ENCODE peak calls at places on chromosomes 6 and 20, in five cellular contexts. One of them, this sample, is unnamed. For H3K9me3, the result is how much of the 10 kb centered on the place peaks cover.

GRCh38 chr20:47576516-47577033 is 74.9 kb downstream of the NCOA3 start:
- DNase-seq in T-helper 17 cell: no peak
- DNase-seq in fibroblast of lung: peak
- DNase-seq in heart right ventricle: peak
- DNase-seq in psoas muscle: no peak
- DNase-seq in this sample: no peak

GRCh38 chr6:45148711-45149341 is 179.3 kb upstream of the RUNX2 start:
- DNase-seq in T-helper 17 cell: no peak
- DNase-seq in heart right ventricle: no peak
- DNase-seq in psoas muscle: no peak
- DNase-seq in fibroblast of lung: peak
- DNase-seq in this sample: no peak

GRCh38 chr20:7193681-7194080 is 426.2 kb downstream of the BMP2 start:
- DNase-seq in fibroblast of lung: no peak
- DNase-seq in psoas muscle: no peak
- DNase-seq in T-helper 17 cell: no peak
- DNase-seq in heart right ventricle: no peak
- DNase-seq in this sample: no peak

GRCh38 chr20:55500130-55500529 is 505.2 kb downstream of the CBLN4 start:
- DNase-seq in psoas muscle: no peak
- DNase-seq in fibroblast of lung: no peak
- DNase-seq in heart right ventricle: no peak
- DNase-seq in T-helper 17 cell: no peak
- DNase-seq in this sample: no peak

GRCh38 chr6:16700202-16700997 is 60.9 kb downstream of the ATXN1 start:
- DNase-seq in fibroblast of lung: no peak
- DNase-seq in heart right ventricle: no peak
- DNase-seq in psoas muscle: no peak
- DNase-seq in T-helper 17 cell: peak
- DNase-seq in this sample: no peak

GRCh38 chr6:45930419-45931059 is 85.1 kb downstream of the CLIC5 start:
- DNase-seq in T-helper 17 cell: peak
- DNase-seq in fibroblast of lung: peak
- DNase-seq in heart right ventricle: peak
- DNase-seq in psoas muscle: peak
- DNase-seq in this sample: peak

GRCh38 chr20:10603971-10604864 is 69.6 kb downstream of the JAG1 start:
- DNase-seq in fibroblast of lung: peak
- DNase-seq in T-helper 17 cell: no peak
- DNase-seq in psoas muscle: peak
- DNase-seq in heart right ventricle: peak
- DNase-seq in this sample: peak

GRCh38 chr6:149318581-149319286 is 1.2 kb downstream of the TAB2 start:
- DNase-seq in heart right ventricle: no peak
- DNase-seq in psoas muscle: no peak
- DNase-seq in T-helper 17 cell: no peak
- DNase-seq in fibroblast of lung: no peak
- DNase-seq in this sample: no peak

GRCh38 chr6:106451419-106451818 is 90.9 kb downstream of the CRYBG1 start:
- DNase-seq in psoas muscle: no peak
- DNase-seq in T-helper 17 cell: no peak
- DNase-seq in fibroblast of lung: no peak
- DNase-seq in heart right ventricle: no peak
- DNase-seq in this sample: no peak

GRCh38 chr20:48957521-48957920 is 36.0 kb downstream of the ARFGEF2 start:
- DNase-seq in psoas muscle: no peak
- DNase-seq in heart right ventricle: no peak
- DNase-seq in fibroblast of lung: no peak
- DNase-seq in T-helper 17 cell: no peak
- DNase-seq in this sample: no peak

GRCh38 chr20:41261790-41262717 is 55.5 kb downstream of the ZHX3 start:
- DNase-seq in psoas muscle: no peak
- DNase-seq in heart right ventricle: no peak
- DNase-seq in T-helper 17 cell: no peak
- DNase-seq in fibroblast of lung: no peak
- DNase-seq in this sample: no peak

GRCh38 chr20:59756241-59756640 is 151.9 kb downstream of the PHACTR3 start:
- DNase-seq in psoas muscle: no peak
- DNase-seq in heart right ventricle: no peak
- DNase-seq in T-helper 17 cell: no peak
- DNase-seq in fibroblast of lung: no peak
- DNase-seq in this sample: no peak

GRCh38 chr6:62623851-62624532 is 338.0 kb upstream of the KHDRBS2 start:
- DNase-seq in heart right ventricle: no peak
- DNase-seq in T-helper 17 cell: no peak
- DNase-seq in psoas muscle: no peak
- DNase-seq in fibroblast of lung: no peak
- DNase-seq in this sample: no peak

GRCh38 chr6:160029525-160029924 is 60.6 kb downstream of the IGF2R start:
- DNase-seq in heart right ventricle: no peak
- DNase-seq in fibroblast of lung: no peak
- DNase-seq in psoas muscle: no peak
- DNase-seq in T-helper 17 cell: no peak
- DNase-seq in this sample: no peak

GRCh38 chr6:88964509-88964908 is 1.1 kb upstream of the RNGTT start:
- DNase-seq in psoas muscle: no peak
- DNase-seq in heart right ventricle: no peak
- DNase-seq in T-helper 17 cell: no peak
- DNase-seq in fibroblast of lung: no peak
- DNase-seq in this sample: no peak
- H3K9me3 ChIP-seq in psoas muscle: under half
- H3K9me3 ChIP-seq in heart right ventricle: under half
- H3K9me3 ChIP-seq in T-helper 17 cell: under half
- H3K9me3 ChIP-seq in fibroblast of lung: under half
- H3K9me3 ChIP-seq in this sample: under half

GRCh38 chr6:367891-368630 is 23.5 kb upstream of the IRF4 start:
- DNase-seq in heart right ventricle: no peak
- DNase-seq in T-helper 17 cell: no peak
- DNase-seq in psoas muscle: no peak
- DNase-seq in fibroblast of lung: no peak
- DNase-seq in this sample: peak

GRCh38 chr6:365835-366234 is 25.7 kb upstream of the IRF4 start:
- DNase-seq in T-helper 17 cell: no peak
- DNase-seq in fibroblast of lung: no peak
- DNase-seq in psoas muscle: no peak
- DNase-seq in heart right ventricle: no peak
- DNase-seq in this sample: peak

GRCh38 chr6:364609-365540 is 26.7 kb upstream of the IRF4 start:
- DNase-seq in psoas muscle: no peak
- DNase-seq in fibroblast of lung: no peak
- DNase-seq in T-helper 17 cell: no peak
- DNase-seq in heart right ventricle: no peak
- DNase-seq in this sample: peak

GRCh38 chr6:366972-367794 is 24.4 kb upstream of the IRF4 start:
- DNase-seq in fibroblast of lung: no peak
- DNase-seq in T-helper 17 cell: no peak
- DNase-seq in psoas muscle: no peak
- DNase-seq in heart right ventricle: no peak
- DNase-seq in this sample: peak

DNA sequence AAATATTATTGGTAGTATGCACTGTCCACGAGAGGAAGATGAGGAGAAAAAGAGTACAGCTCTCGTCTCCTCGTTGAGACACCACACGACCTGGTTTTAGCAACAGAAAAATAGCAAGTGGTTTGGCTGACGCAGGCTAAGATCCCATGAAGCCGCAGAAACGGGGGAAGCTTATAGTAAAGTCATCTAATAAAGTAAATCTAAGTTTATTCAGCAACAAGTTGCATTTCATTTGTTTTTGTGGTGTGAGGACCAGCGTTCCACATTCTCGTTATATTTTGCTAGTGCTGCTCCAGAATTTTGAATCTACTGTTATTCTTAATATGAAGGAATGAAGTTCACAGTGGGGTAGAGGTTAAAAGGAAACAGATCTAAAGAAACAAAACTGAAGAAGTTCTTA is 25.2 kb upstream of the IRF4 start:
- DNase-seq in heart right ventricle: no peak
- DNase-seq in psoas muscle: no peak
- DNase-seq in fibroblast of lung: no peak
- DNase-seq in T-helper 17 cell: no peak
- DNase-seq in this sample: no peak
- H3K9me3 ChIP-seq in heart right ventricle: under half
- H3K9me3 ChIP-seq in psoas muscle: under half
- H3K9me3 ChIP-seq in fibroblast of lung: under half
- H3K9me3 ChIP-seq in T-helper 17 cell: under half
- H3K9me3 ChIP-seq in this sample: under half

GRCh38 chr6:35708585-35708984 is 19.9 kb upstream of the FKBP5 start:
- DNase-seq in heart right ventricle: no peak
- DNase-seq in psoas muscle: no peak
- DNase-seq in fibroblast of lung: no peak
- DNase-seq in T-helper 17 cell: no peak
- DNase-seq in this sample: no peak
- H3K9me3 ChIP-seq in heart right ventricle: under half
- H3K9me3 ChIP-seq in psoas muscle: under half
- H3K9me3 ChIP-seq in fibroblast of lung: under half
- H3K9me3 ChIP-seq in T-helper 17 cell: under half
- H3K9me3 ChIP-seq in this sample: under half

GRCh38 chr6:31901415-31901952 is 402 bp downstream of the ZBTB12 start:
- DNase-seq in heart right ventricle: peak
- DNase-seq in T-helper 17 cell: peak
- DNase-seq in psoas muscle: peak
- DNase-seq in fibroblast of lung: peak
- DNase-seq in this sample: peak

GRCh38 chr6:31901953-31902643 is at the start of gene ZBTB12:
- DNase-seq in psoas muscle: peak
- DNase-seq in heart right ventricle: peak
- DNase-seq in fibroblast of lung: peak
- DNase-seq in T-helper 17 cell: peak
- DNase-seq in this sample: peak

GRCh38 chr6:31906122-31906521 is 4.2 kb upstream of the ZBTB12 start:
- DNase-seq in heart right ventricle: no peak
- DNase-seq in T-helper 17 cell: no peak
- DNase-seq in fibroblast of lung: no peak
- DNase-seq in psoas muscle: no peak
- DNase-seq in this sample: no peak

GRCh38 chr6:31905041-31905440 is 3.2 kb upstream of the ZBTB12 start:
- DNase-seq in T-helper 17 cell: no peak
- DNase-seq in psoas muscle: no peak
- DNase-seq in fibroblast of lung: no peak
- DNase-seq in heart right ventricle: no peak
- DNase-seq in this sample: no peak

GRCh38 chr6:31903957-31904356 is 2.1 kb upstream of the ZBTB12 start:
- DNase-seq in psoas muscle: no peak
- DNase-seq in heart right ventricle: no peak
- DNase-seq in T-helper 17 cell: no peak
- DNase-seq in fibroblast of lung: no peak
- DNase-seq in this sample: no peak
- H3K9me3 ChIP-seq in psoas muscle: under half
- H3K9me3 ChIP-seq in heart right ventricle: under half
- H3K9me3 ChIP-seq in T-helper 17 cell: under half
- H3K9me3 ChIP-seq in fibroblast of lung: under half
- H3K9me3 ChIP-seq in this sample: under half

GRCh38 chr6:164962805-164963204 is 346.6 kb downstream of the C6orf118 start:
- DNase-seq in heart right ventricle: no peak
- DNase-seq in fibroblast of lung: no peak
- DNase-seq in T-helper 17 cell: no peak
- DNase-seq in psoas muscle: no peak
- DNase-seq in this sample: no peak
- H3K9me3 ChIP-seq in heart right ventricle: under half
- H3K9me3 ChIP-seq in fibroblast of lung: under half
- H3K9me3 ChIP-seq in T-helper 17 cell: under half
- H3K9me3 ChIP-seq in psoas muscle: under half
- H3K9me3 ChIP-seq in this sample: under half